ENCODE peak calls at places on chromosomes 3 and 15, in ten cellular contexts. O is stomach; Y is Peyer's patch; A is fibroblast of mammary gland; Z is AG09309; Q is BE2C; D is PC-9; S is ovary; L is CD8-positive, alpha-beta T cell; W is heart right ventricle. N is an unnamed sample.

GRCh38 chr3:52065264-52065756 is 8.9 kb upstream of the DUSP7 start:
- DNase-seq in O (peak; percentile 65), Y (no peak), A (no peak), Z (no peak), Q (no peak), D (no peak), S (no peak), L (no peak), W (peak; percentile 46), N (no peak)

GRCh38 chr3:188578579-188579363 is 424.8 kb downstream of the LPP start:
- DNase-seq in O (no peak), Y (no peak), A (peak; percentile 98), Z (peak; percentile 70), Q (peak; percentile 21), D (no peak), S (peak; percentile 65), L (no peak), W (peak; percentile 34), N (no peak)

GRCh38 chr15:66897381-66897780 is 168.0 kb upstream of the SMAD3 start:
- DNase-seq in O (peak; percentile 18), Y (no peak), A (no peak), Z (no peak), Q (no peak), D (no peak), S (no peak), L (no peak), W (no peak), N (no peak)

GRCh38 chr3:157175678-157176077 is 15.7 kb upstream of the CCNL1 start:
- DNase-seq in O (no peak), Y (peak; percentile 63), A (no peak), Z (no peak), Q (no peak), D (no peak), S (peak; percentile 49), L (peak; percentile 19), W (peak; percentile 28), N (no peak)

GRCh38 chr3:188253123-188253793 is 99.3 kb downstream of the LPP start:
- DNase-seq in O (no peak), Y (no peak), A (no peak), Z (no peak), Q (no peak), D (no peak), S (no peak), L (no peak), W (no peak), N (no peak)

GRCh38 chr15:86725628-86726027 is 646.0 kb downstream of the AGBL1 start:
- DNase-seq in O (no peak), Y (no peak), A (no peak), Z (no peak), Q (no peak), D (no peak), S (no peak), L (no peak), W (no peak), N (no peak)

GRCh38 chr15:75182187-75183131 is 19.2 kb upstream of the C15orf39 start:
- DNase-seq in O (no peak), Y (no peak), A (peak; percentile 49), Z (no peak), Q (no peak), D (no peak), S (peak; percentile 28), L (no peak), W (no peak), N (no peak)

GRCh38 chr3:170021083-170021482 is 16.7 kb upstream of the GPR160 start:
- DNase-seq in O (no peak), Y (no peak), A (no peak), Z (no peak), Q (no peak), D (no peak), S (no peak), L (no peak), W (no peak), N (no peak)

GRCh38 chr3:53255360-53255774 is 455 bp downstream of the TKT start:
- DNase-seq in O (peak; percentile 29), Y (no peak), A (no peak), Z (no peak), Q (no peak), D (no peak), S (peak; percentile 49), L (peak; percentile 39), W (peak; percentile 42), N (no peak)

GRCh38 chr15:77021803-77022381 is 27.0 kb downstream of the PSTPIP1 start:
- DNase-seq in O (no peak), Y (peak; percentile 47), A (peak; percentile 47), Z (peak; percentile 17), Q (no peak), D (no peak), S (no peak), L (peak; percentile 41), W (no peak), N (no peak)

GRCh38 chr3:13332740-13333139 is 87.4 kb downstream of the NUP210 start:
- DNase-seq in O (peak; percentile 43), Y (no peak), A (no peak), Z (no peak), Q (no peak), D (no peak), S (no peak), L (no peak), W (no peak), N (no peak)

GRCh38 chr3:127091376-127091775 is 101.6 kb upstream of the PRR23E start:
- DNase-seq in O (no peak), Y (no peak), A (no peak), Z (no peak), Q (no peak), D (no peak), S (no peak), L (no peak), W (no peak), N (no peak)

GRCh38 chr3:27686642-27687041 is 35.5 kb downstream of the EOMES start:
- DNase-seq in O (no peak), Y (no peak), A (peak; percentile 95), Z (peak; percentile 85), Q (no peak), D (no peak), S (no peak), L (no peak), W (no peak), N (no peak)

GRCh38 chr3:134885877-134886621 is 91.0 kb downstream of the EPHB1 start:
- DNase-seq in O (no peak), Y (no peak), A (peak; percentile 57), Z (peak; percentile 21), Q (no peak), D (no peak), S (no peak), L (no peak), W (no peak), N (peak; percentile 86)
- TF ChIP-seq CTCF in O (no peak), Y (no peak), A (peak; percentile 33), Z (peak; percentile 46), Q (peak; percentile 20), D (peak; percentile 28), S (no peak), L (no peak), W (no peak), N (peak; percentile 76)

GRCh38 chr3:48684480-48685143 is 1.1 kb downstream of the NCKIPSD start:
- DNase-seq in O (no peak), Y (no peak), A (peak; percentile 39), Z (no peak), Q (no peak), D (no peak), S (peak; percentile 43), L (no peak), W (peak; percentile 52), N (no peak)
- H3K4me3 ChIP-seq in O (peak overlapping the region; percentile 79), Y (peak overlapping the region; percentile 70), A (peak overlapping the region; percentile 77), Z (peak overlapping the region; percentile 86), Q (peak overlapping the region; percentile 34), D (peak overlapping the region; percentile 46), S (peak overlapping the region; percentile 90), L (no peak overlapping the region), W (peak overlapping the region; percentile 99), N (peak overlapping the region; percentile 95)

GRCh38 chr3:172276103-172276502 is 172.2 kb downstream of the GHSR start:
- DNase-seq in O (no peak), Y (no peak), A (no peak), Z (no peak), Q (no peak), D (no peak), S (no peak), L (no peak), W (no peak), N (no peak)
- TF ChIP-seq CTCF in O (no peak), Y (peak; percentile 12), A (peak; percentile 10), Z (no peak), Q (peak; percentile 12), D (peak; percentile 23), S (no peak), L (no peak), W (peak; percentile 25), N (no peak)

GRCh38 chr15:98729446-98730042 is 81.2 kb downstream of the IGF1R start:
- DNase-seq in O (no peak), Y (no peak), A (no peak), Z (no peak), Q (peak; percentile 75), D (no peak), S (no peak), L (no peak), W (no peak), N (no peak)

GRCh38 chr15:98728811-98729160 is 80.4 kb downstream of the IGF1R start:
- DNase-seq in O (no peak), Y (no peak), A (peak; percentile 15), Z (no peak), Q (no peak), D (no peak), S (no peak), L (no peak), W (no peak), N (no peak)

GRCh38 chr15:98725874-98726273 is 77.5 kb downstream of the IGF1R start:
- DNase-seq in O (peak; percentile 59), Y (no peak), A (no peak), Z (no peak), Q (no peak), D (no peak), S (no peak), L (no peak), W (no peak), N (no peak)

GRCh38 chr15:98728107-98728810 is 79.9 kb downstream of the IGF1R start:
- DNase-seq in O (no peak), Y (no peak), A (no peak), Z (no peak), Q (no peak), D (no peak), S (no peak), L (no peak), W (no peak), N (no peak)

DNA sequence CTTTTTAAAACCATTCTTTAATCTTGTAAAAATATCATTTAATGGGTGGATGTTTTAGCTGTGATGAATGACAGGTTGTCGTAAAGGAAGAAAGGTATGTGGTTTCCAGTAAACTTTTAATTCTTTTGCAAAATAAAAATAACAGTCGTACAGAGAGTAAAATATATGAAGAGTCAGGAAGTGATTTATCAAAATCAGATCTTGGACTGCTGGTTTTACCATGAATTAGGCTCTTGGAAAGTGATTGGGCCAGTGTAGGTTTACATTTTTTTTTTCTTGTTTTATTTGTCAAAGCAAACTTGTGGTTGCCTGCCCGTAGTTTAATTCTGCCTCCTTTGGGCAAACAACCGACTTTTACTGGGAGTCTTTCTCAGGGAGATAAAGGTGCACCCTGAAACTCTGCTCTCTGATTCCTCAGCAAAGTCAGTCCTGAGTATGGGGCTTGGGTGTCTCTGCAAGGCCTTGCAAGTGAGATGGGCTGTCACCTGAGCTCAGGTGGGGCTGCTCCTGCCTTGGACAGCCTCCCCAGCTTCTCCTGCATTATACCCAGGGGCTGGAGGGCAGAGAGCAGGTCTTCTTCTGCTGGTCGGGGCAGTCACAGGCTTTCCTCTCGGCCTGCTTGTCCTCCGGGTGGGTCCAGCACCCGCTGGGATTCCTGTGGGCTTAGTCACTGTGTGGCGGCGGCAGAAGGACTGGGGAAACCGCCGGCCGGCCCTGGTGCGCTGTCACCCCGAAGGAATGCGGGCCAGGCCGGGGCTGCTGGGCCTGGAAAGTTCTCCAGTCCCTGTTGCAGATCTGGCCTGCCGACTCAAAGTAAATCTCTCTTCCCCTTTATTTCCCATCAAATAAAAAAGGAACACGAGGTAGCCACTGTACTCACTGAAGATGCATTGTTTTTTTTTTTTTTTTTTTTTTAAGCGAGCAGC is 79.0 kb downstream of the IGF1R start:
- DNase-seq in O (peak; percentile 92), Y (peak; percentile 86), A (peak; percentile 89), Z (peak; percentile 78), Q (peak; percentile 87), D (peak; percentile 94), S (peak; percentile 85), L (no peak), W (peak; percentile 85), N (peak; percentile 88)
- H3K4me3 ChIP-seq in O (no peak overlapping the region), Y (no peak overlapping the region), A (no peak overlapping the region), Z (peak overlapping the region; percentile 6), Q (peak overlapping the region; percentile 32), D (peak overlapping the region; percentile 14), S (no peak overlapping the region), L (no peak overlapping the region), W (no peak overlapping the region), N (no peak overlapping the region)

N was measured in kidney epithelial cell.